ENCODE peak calls at places on chromosome 1, in ten cellular contexts. N, K, T, J, B, X, F, O, V and R are unnamed samples.

GRCh38 chr1:239922778-239923522 is 168.7 kb upstream of the FMN2 start:
- DNase-seq in J (no peak), X (peak; percentile 46), F (no peak), O (no peak), K (no peak), B (no peak), V (no peak), T (no peak), N (no peak), R (no peak)

GRCh38 chr1:19430121-19431068 is 54.9 kb downstream of the CAPZB start:
- DNase-seq in O (peak; percentile 58), B (no peak), X (peak; percentile 83), J (no peak), T (no peak), N (no peak), F (peak; percentile 46), K (no peak), V (peak; percentile 79), R (no peak)

GRCh38 chr1:25055961-25056360 is 125.9 kb upstream of the RUNX3 start:
- DNase-seq in F (no peak), T (no peak), V (no peak), X (no peak), N (peak; percentile 26), B (no peak), K (no peak), J (no peak), O (no peak), R (no peak)

GRCh38 chr1:4460651-4461050 is 193.8 kb upstream of the AJAP1 start:
- DNase-seq in B (no peak), F (no peak), X (no peak), N (no peak), J (no peak), T (no peak), V (no peak), O (no peak), K (no peak), R (no peak)

GRCh38 chr1:80059940-80060339 is 1053.4 kb upstream of the ADGRL4 start:
- DNase-seq in T (no peak), V (peak; percentile 50), B (no peak), X (no peak), J (no peak), N (no peak), K (no peak), F (no peak), O (no peak), R (no peak)

GRCh38 chr1:41882068-41882477 is 36.6 kb downstream of the HIVEP3 start:
- DNase-seq in X (no peak), F (no peak), V (no peak), K (no peak), N (no peak), J (no peak), T (no peak), B (no peak), O (no peak), R (no peak)

GRCh38 chr1:26293911-26294463 is 12.4 kb downstream of the UBXN11 start:
- DNase-seq in B (no peak), N (no peak), X (no peak), V (no peak), J (no peak), T (no peak), K (no peak), O (no peak), F (no peak), R (no peak)

GRCh38 chr1:40793617-40794016 is 10.0 kb downstream of the KCNQ4 start:
- DNase-seq in X (no peak), N (no peak), O (no peak), T (no peak), B (no peak), J (no peak), K (no peak), V (no peak), F (no peak), R (no peak)

GRCh38 chr1:173666646-173667045 is 3.0 kb downstream of the ANKRD45 start:
- DNase-seq in N (no peak), K (no peak), X (peak; percentile 63), O (no peak), F (no peak), J (no peak), B (peak; percentile 67), V (no peak), T (no peak), R (no peak)

GRCh38 chr1:32967863-32968571 is 3.4 kb upstream of the RNF19B start:
- DNase-seq in X (peak; percentile 76), B (no peak), K (no peak), T (no peak), F (no peak), V (no peak), N (no peak), O (no peak), J (no peak), R (no peak)

GRCh38 chr1:186887198-186887597 is 58.4 kb downstream of the PLA2G4A start:
- DNase-seq in T (no peak), F (no peak), N (no peak), J (no peak), K (no peak), V (no peak), X (no peak), B (no peak), O (no peak), R (no peak)

GRCh38 chr1:156295391-156295947 is at the start of gene GLMP:
- DNase-seq in K (peak; percentile 65), F (peak; percentile 37), V (peak; percentile 80), J (no peak), N (peak; percentile 81), T (peak; percentile 34), X (peak; percentile 68), B (peak; percentile 50), O (peak; percentile 81), R (peak; percentile 82)

GRCh38 chr1:224065455-224065854 is 48.5 kb upstream of the FBXO28 start:
- DNase-seq in O (peak; percentile 28), X (no peak), B (peak; percentile 68), F (no peak), V (peak; percentile 48), N (no peak), J (no peak), T (no peak), K (no peak), R (no peak)

GRCh38 chr1:180857947-180858768 is 54.5 kb upstream of the KIAA1614 start:
- DNase-seq in N (no peak), T (no peak), B (no peak), O (no peak), V (no peak), F (no peak), J (no peak), X (no peak), K (no peak), R (no peak)

GRCh38 chr1:10968411-10968826 is 44.0 kb upstream of the TARDBP start:
- DNase-seq in N (peak; percentile 71), K (no peak), V (no peak), T (no peak), J (no peak), B (no peak), X (no peak), F (no peak), O (no peak), R (peak; percentile 43)